ENCODE peak calls at places on chromosomes 7 and 10, in five cellular contexts. I is sigmoid colon, K is DMS 273 treated with DMSO at 0.1 percent for 48 hours, W is heart right ventricle, T is GM18507. Y is an unnamed sample.

GRCh38 chr7:107394831-107395230 is 75.0 kb upstream of the GPR22 start:
- DNase-seq in I (no peak), K (no peak), W (no peak), T (no peak), Y (no peak)

GRCh38 chr10:133399123-133399601 is 5.2 kb downstream of the MTG1 start:
- DNase-seq in I (peak), K (no peak), W (no peak), T (no peak), Y (no peak)

GRCh38 chr10:49651039-49651835 is 28.2 kb upstream of the C10orf53 start:
- DNase-seq in I (no peak), K (no peak), W (no peak), T (no peak), Y (no peak)

GRCh38 chr10:61798711-61799110 is 102.8 kb upstream of the ARID5B start:
- DNase-seq in I (no peak), K (no peak), W (no peak), T (no peak), Y (no peak)

GRCh38 chr7:91436655-91437054 is 172.4 kb downstream of the FZD1 start:
- DNase-seq in I (no peak), K (peak), W (no peak), T (no peak), Y (no peak)

GRCh38 chr7:142303650-142304049 is 45.8 kb upstream of the PRSS58 start:
- DNase-seq in I (no peak), K (no peak), W (no peak), T (no peak), Y (no peak)

GRCh38 chr10:62230344-62231138 is 38.1 kb downstream of the RTKN2 start:
- DNase-seq in I (no peak), K (no peak), W (no peak), T (no peak), Y (no peak)

GRCh38 chr7:31123726-31124125 is 71.6 kb downstream of the ADCYAP1R1 start:
- DNase-seq in I (no peak), K (no peak), W (no peak), T (no peak), Y (no peak)

GRCh38 chr7:55490099-55490498 is 82.2 kb downstream of the VOPP1 start:
- DNase-seq in I (no peak), K (no peak), W (no peak), T (no peak), Y (no peak)

GRCh38 chr10:122176232-122176865 is 94.7 kb upstream of the BTBD16 start:
- DNase-seq in I (no peak), K (no peak), W (no peak), T (no peak), Y (no peak)

GRCh38 chr10:119655566-119656001 is 4.4 kb downstream of the BAG3 start:
- DNase-seq in I (peak), K (no peak), W (peak), T (no peak), Y (no peak)

GRCh38 chr7:147833549-147833948 is 757.0 kb upstream of the C7orf33 start:
- DNase-seq in I (no peak), K (no peak), W (no peak), T (no peak), Y (no peak)

GRCh38 chr7:25311346-25311745 is 83.1 kb upstream of the NPVF start:
- DNase-seq in I (no peak), K (no peak), W (no peak), T (no peak), Y (no peak)

GRCh38 chr7:157622000-157622399 is 285.2 kb downstream of the DNAJB6 start:
- DNase-seq in I (no peak), K (no peak), W (no peak), T (no peak), Y (no peak)

GRCh38 chr10:29502351-29502750 is 132.4 kb downstream of the SVIL start:
- DNase-seq in I (no peak), K (no peak), W (no peak), T (no peak), Y (no peak)

GRCh38 chr10:103936022-103936421 is 18.0 kb upstream of the STN1 start:
- DNase-seq in I (no peak), K (no peak), W (no peak), T (no peak), Y (no peak)

GRCh38 chr7:27173412-27174076 is 576 bp downstream of the HOXA10 start:
- DNase-seq in I (peak), K (no peak), W (no peak), T (no peak), Y (no peak)

GRCh38 chr10:93992400-93993030 is 1.2 kb upstream of the PLCE1 start:
- DNase-seq in I (no peak), K (peak), W (no peak), T (no peak), Y (no peak)

GRCh38 chr7:127504715-127505114 is 80.7 kb downstream of the GCC1 start:
- DNase-seq in I (no peak), K (no peak), W (no peak), T (no peak), Y (no peak)

GRCh38 chr7:74206589-74207120 is 3.2 kb upstream of the LAT2 start:
- DNase-seq in I (peak), K (peak), W (peak), T (peak), Y (no peak)

GRCh38 chr10:90047243-90047729 is 345.9 kb downstream of the KIF20B start:
- DNase-seq in I (no peak), K (no peak), W (no peak), T (peak), Y (peak)

Y was measured in GM12878.